ENCODE peak calls at places on chromosomes 12 and 14, in eight cellular contexts. One of them, this sample, is unnamed.

GRCh38 chr12:70645494-70646317 is 8.5 kb upstream of the PTPRB start:
- DNase-seq in ovary: no peak
- DNase-seq in stimulated activated CD8-positive, alpha-beta memory T cell treated with anti-CD3 and anti-CD28 coated beads, Interleukin-4, amount 100 ng/mL, for 24 hours: no peak
- DNase-seq in SIG-M5: no peak
- DNase-seq in T follicular helper cell: no peak
- DNase-seq in uterus: peak
- DNase-seq in Peyer's patch: no peak
- DNase-seq in fibroblast of lung: peak
- DNase-seq in this sample: no peak

GRCh38 chr12:15931590-15932053 is 20.5 kb downstream of the DERA start:
- DNase-seq in ovary: no peak
- DNase-seq in stimulated activated CD8-positive, alpha-beta memory T cell treated with anti-CD3 and anti-CD28 coated beads, Interleukin-4, amount 100 ng/mL, for 24 hours: no peak
- DNase-seq in SIG-M5: no peak
- DNase-seq in T follicular helper cell: no peak
- DNase-seq in uterus: no peak
- DNase-seq in Peyer's patch: no peak
- DNase-seq in fibroblast of lung: no peak
- DNase-seq in this sample: no peak

GRCh38 chr14:74572829-74573360 is 39.1 kb downstream of the LTBP2 start:
- DNase-seq in ovary: peak
- DNase-seq in stimulated activated CD8-positive, alpha-beta memory T cell treated with anti-CD3 and anti-CD28 coated beads, Interleukin-4, amount 100 ng/mL, for 24 hours: no peak
- DNase-seq in SIG-M5: no peak
- DNase-seq in T follicular helper cell: no peak
- DNase-seq in uterus: no peak
- DNase-seq in Peyer's patch: no peak
- DNase-seq in fibroblast of lung: peak
- DNase-seq in this sample: no peak

GRCh38 chr12:3333583-3333982 is 157.4 kb upstream of the PRMT8 start:
- DNase-seq in ovary: no peak
- DNase-seq in stimulated activated CD8-positive, alpha-beta memory T cell treated with anti-CD3 and anti-CD28 coated beads, Interleukin-4, amount 100 ng/mL, for 24 hours: no peak
- DNase-seq in SIG-M5: no peak
- DNase-seq in T follicular helper cell: no peak
- DNase-seq in uterus: no peak
- DNase-seq in Peyer's patch: no peak
- DNase-seq in fibroblast of lung: no peak
- DNase-seq in this sample: peak

GRCh38 chr12:117134059-117134458 is 34.8 kb upstream of the TESC start:
- DNase-seq in ovary: no peak
- DNase-seq in stimulated activated CD8-positive, alpha-beta memory T cell treated with anti-CD3 and anti-CD28 coated beads, Interleukin-4, amount 100 ng/mL, for 24 hours: peak
- DNase-seq in SIG-M5: no peak
- DNase-seq in T follicular helper cell: no peak
- DNase-seq in uterus: no peak
- DNase-seq in Peyer's patch: no peak
- DNase-seq in fibroblast of lung: no peak
- DNase-seq in this sample: no peak

GRCh38 chr12:89889051-89889450 is 180.4 kb upstream of the ATP2B1 start:
- DNase-seq in ovary: no peak
- DNase-seq in stimulated activated CD8-positive, alpha-beta memory T cell treated with anti-CD3 and anti-CD28 coated beads, Interleukin-4, amount 100 ng/mL, for 24 hours: no peak
- DNase-seq in SIG-M5: no peak
- DNase-seq in T follicular helper cell: no peak
- DNase-seq in uterus: no peak
- DNase-seq in Peyer's patch: no peak
- DNase-seq in fibroblast of lung: peak
- DNase-seq in this sample: no peak

GRCh38 chr12:99122959-99123358 is 477.9 kb downstream of the APAF1 start:
- DNase-seq in ovary: no peak
- DNase-seq in stimulated activated CD8-positive, alpha-beta memory T cell treated with anti-CD3 and anti-CD28 coated beads, Interleukin-4, amount 100 ng/mL, for 24 hours: no peak
- DNase-seq in SIG-M5: no peak
- DNase-seq in T follicular helper cell: no peak
- DNase-seq in uterus: no peak
- DNase-seq in Peyer's patch: no peak
- DNase-seq in fibroblast of lung: no peak
- DNase-seq in this sample: no peak

GRCh38 chr12:71300772-71301675 is 138.6 kb upstream of the LGR5 start:
- DNase-seq in ovary: no peak
- DNase-seq in stimulated activated CD8-positive, alpha-beta memory T cell treated with anti-CD3 and anti-CD28 coated beads, Interleukin-4, amount 100 ng/mL, for 24 hours: no peak
- DNase-seq in SIG-M5: no peak
- DNase-seq in T follicular helper cell: no peak
- DNase-seq in uterus: no peak
- DNase-seq in Peyer's patch: no peak
- DNase-seq in fibroblast of lung: no peak
- DNase-seq in this sample: no peak

GRCh38 chr12:93684716-93685115 is 7.5 kb downstream of the CRADD start:
- DNase-seq in ovary: no peak
- DNase-seq in stimulated activated CD8-positive, alpha-beta memory T cell treated with anti-CD3 and anti-CD28 coated beads, Interleukin-4, amount 100 ng/mL, for 24 hours: no peak
- DNase-seq in SIG-M5: no peak
- DNase-seq in T follicular helper cell: no peak
- DNase-seq in uterus: no peak
- DNase-seq in Peyer's patch: no peak
- DNase-seq in fibroblast of lung: no peak
- DNase-seq in this sample: no peak

GRCh38 chr12:62840311-62840710 is 94.6 kb downstream of the PPM1H start:
- DNase-seq in ovary: no peak
- DNase-seq in stimulated activated CD8-positive, alpha-beta memory T cell treated with anti-CD3 and anti-CD28 coated beads, Interleukin-4, amount 100 ng/mL, for 24 hours: no peak
- DNase-seq in SIG-M5: no peak
- DNase-seq in T follicular helper cell: no peak
- DNase-seq in uterus: no peak
- DNase-seq in Peyer's patch: no peak
- DNase-seq in fibroblast of lung: no peak
- DNase-seq in this sample: no peak

GRCh38 chr12:47868041-47868440 is 36.8 kb downstream of the VDR start:
- DNase-seq in ovary: no peak
- DNase-seq in stimulated activated CD8-positive, alpha-beta memory T cell treated with anti-CD3 and anti-CD28 coated beads, Interleukin-4, amount 100 ng/mL, for 24 hours: no peak
- DNase-seq in SIG-M5: no peak
- DNase-seq in T follicular helper cell: no peak
- DNase-seq in uterus: no peak
- DNase-seq in Peyer's patch: no peak
- DNase-seq in fibroblast of lung: peak
- DNase-seq in this sample: no peak

GRCh38 chr12:46652692-46653091 is 173.1 kb downstream of the SLC38A4 start:
- DNase-seq in ovary: no peak
- DNase-seq in stimulated activated CD8-positive, alpha-beta memory T cell treated with anti-CD3 and anti-CD28 coated beads, Interleukin-4, amount 100 ng/mL, for 24 hours: no peak
- DNase-seq in SIG-M5: no peak
- DNase-seq in T follicular helper cell: no peak
- DNase-seq in uterus: no peak
- DNase-seq in Peyer's patch: no peak
- DNase-seq in fibroblast of lung: no peak
- DNase-seq in this sample: no peak

GRCh38 chr14:75689012-75689411 is 28.0 kb downstream of the TTLL5 start:
- DNase-seq in ovary: no peak
- DNase-seq in stimulated activated CD8-positive, alpha-beta memory T cell treated with anti-CD3 and anti-CD28 coated beads, Interleukin-4, amount 100 ng/mL, for 24 hours: no peak
- DNase-seq in SIG-M5: no peak
- DNase-seq in T follicular helper cell: no peak
- DNase-seq in uterus: no peak
- DNase-seq in Peyer's patch: no peak
- DNase-seq in fibroblast of lung: peak
- DNase-seq in this sample: no peak

GRCh38 chr12:1544991-1545700 is 49.2 kb downstream of the FBXL14 start:
- DNase-seq in ovary: no peak
- DNase-seq in stimulated activated CD8-positive, alpha-beta memory T cell treated with anti-CD3 and anti-CD28 coated beads, Interleukin-4, amount 100 ng/mL, for 24 hours: no peak
- DNase-seq in SIG-M5: no peak
- DNase-seq in T follicular helper cell: no peak
- DNase-seq in uterus: no peak
- DNase-seq in Peyer's patch: no peak
- DNase-seq in fibroblast of lung: peak
- DNase-seq in this sample: no peak

GRCh38 chr12:112973712-112974305 is 4.5 kb upstream of the OAS2 start:
- DNase-seq in ovary: no peak
- DNase-seq in stimulated activated CD8-positive, alpha-beta memory T cell treated with anti-CD3 and anti-CD28 coated beads, Interleukin-4, amount 100 ng/mL, for 24 hours: no peak
- DNase-seq in SIG-M5: no peak
- DNase-seq in T follicular helper cell: no peak
- DNase-seq in uterus: no peak
- DNase-seq in Peyer's patch: no peak
- DNase-seq in fibroblast of lung: no peak
- DNase-seq in this sample: no peak

GRCh38 chr12:47757840-47758583 is 668 bp downstream of the RAPGEF3 start:
- DNase-seq in ovary: peak
- DNase-seq in stimulated activated CD8-positive, alpha-beta memory T cell treated with anti-CD3 and anti-CD28 coated beads, Interleukin-4, amount 100 ng/mL, for 24 hours: no peak
- DNase-seq in SIG-M5: no peak
- DNase-seq in T follicular helper cell: no peak
- DNase-seq in uterus: no peak
- DNase-seq in Peyer's patch: no peak
- DNase-seq in fibroblast of lung: no peak
- DNase-seq in this sample: no peak

GRCh38 chr14:21860172-21860571 is 186.6 kb upstream of the OR4E1 start:
- DNase-seq in ovary: no peak
- DNase-seq in stimulated activated CD8-positive, alpha-beta memory T cell treated with anti-CD3 and anti-CD28 coated beads, Interleukin-4, amount 100 ng/mL, for 24 hours: no peak
- DNase-seq in SIG-M5: no peak
- DNase-seq in T follicular helper cell: peak
- DNase-seq in uterus: no peak
- DNase-seq in Peyer's patch: no peak
- DNase-seq in fibroblast of lung: peak
- DNase-seq in this sample: no peak

GRCh38 chr12:131923260-131923659 is 5.8 kb upstream of the PUS1 start:
- DNase-seq in ovary: no peak
- DNase-seq in stimulated activated CD8-positive, alpha-beta memory T cell treated with anti-CD3 and anti-CD28 coated beads, Interleukin-4, amount 100 ng/mL, for 24 hours: no peak
- DNase-seq in SIG-M5: no peak
- DNase-seq in T follicular helper cell: no peak
- DNase-seq in uterus: no peak
- DNase-seq in Peyer's patch: no peak
- DNase-seq in fibroblast of lung: no peak
- DNase-seq in this sample: peak

GRCh38 chr12:67155863-67156262 is 113.3 kb upstream of the CAND1 start:
- DNase-seq in ovary: no peak
- DNase-seq in stimulated activated CD8-positive, alpha-beta memory T cell treated with anti-CD3 and anti-CD28 coated beads, Interleukin-4, amount 100 ng/mL, for 24 hours: no peak
- DNase-seq in SIG-M5: no peak
- DNase-seq in T follicular helper cell: no peak
- DNase-seq in uterus: no peak
- DNase-seq in Peyer's patch: no peak
- DNase-seq in fibroblast of lung: no peak
- DNase-seq in this sample: no peak

GRCh38 chr14:75290851-75291250 is 12.2 kb downstream of the FOS start:
- DNase-seq in ovary: no peak
- DNase-seq in stimulated activated CD8-positive, alpha-beta memory T cell treated with anti-CD3 and anti-CD28 coated beads, Interleukin-4, amount 100 ng/mL, for 24 hours: no peak
- DNase-seq in SIG-M5: no peak
- DNase-seq in T follicular helper cell: no peak
- DNase-seq in uterus: no peak
- DNase-seq in Peyer's patch: no peak
- DNase-seq in fibroblast of lung: no peak
- DNase-seq in this sample: no peak

GRCh38 chr12:10119072-10119471 is 10.9 kb downstream of the CLEC7A start:
- DNase-seq in ovary: no peak
- DNase-seq in stimulated activated CD8-positive, alpha-beta memory T cell treated with anti-CD3 and anti-CD28 coated beads, Interleukin-4, amount 100 ng/mL, for 24 hours: no peak
- DNase-seq in SIG-M5: no peak
- DNase-seq in T follicular helper cell: no peak
- DNase-seq in uterus: no peak
- DNase-seq in Peyer's patch: no peak
- DNase-seq in fibroblast of lung: peak
- DNase-seq in this sample: no peak

GRCh38 chr14:23034498-23035302 is at the start of gene PSMB5:
- DNase-seq in ovary: peak
- DNase-seq in stimulated activated CD8-positive, alpha-beta memory T cell treated with anti-CD3 and anti-CD28 coated beads, Interleukin-4, amount 100 ng/mL, for 24 hours: peak
- DNase-seq in SIG-M5: no peak
- DNase-seq in T follicular helper cell: peak
- DNase-seq in uterus: peak
- DNase-seq in Peyer's patch: peak
- DNase-seq in fibroblast of lung: peak
- DNase-seq in this sample: peak

GRCh38 chr12:1246637-1247036 is 255.6 kb downstream of the ERC1 start:
- DNase-seq in ovary: no peak
- DNase-seq in stimulated activated CD8-positive, alpha-beta memory T cell treated with anti-CD3 and anti-CD28 coated beads, Interleukin-4, amount 100 ng/mL, for 24 hours: no peak
- DNase-seq in SIG-M5: no peak
- DNase-seq in T follicular helper cell: no peak
- DNase-seq in uterus: no peak
- DNase-seq in Peyer's patch: no peak
- DNase-seq in fibroblast of lung: peak
- DNase-seq in this sample: no peak

GRCh38 chr14:88323520-88324199 is 591 bp upstream of the KCNK10 start:
- DNase-seq in ovary: no peak
- DNase-seq in stimulated activated CD8-positive, alpha-beta memory T cell treated with anti-CD3 and anti-CD28 coated beads, Interleukin-4, amount 100 ng/mL, for 24 hours: no peak
- DNase-seq in SIG-M5: no peak
- DNase-seq in T follicular helper cell: no peak
- DNase-seq in uterus: no peak
- DNase-seq in Peyer's patch: no peak
- DNase-seq in fibroblast of lung: no peak
- DNase-seq in this sample: no peak

This sample was measured in sigmoid colon.